ENCODE peak calls at places on chromosome 21, in five cellular contexts. B, F, O, N and R are unnamed samples.

GRCh38 chr21:45764792-45765191 is 121.3 kb downstream of the PCBP3 start:
- DNase-seq in B (no peak), F (no peak), O (no peak), N (no peak), R (no peak)

GRCh38 chr21:29321908-29322569 is 23.3 kb downstream of the BACH1 start:
- DNase-seq in B (no peak), F (no peak), O (no peak), N (no peak), R (no peak)

GRCh38 chr21:35377505-35378090 is 328.5 kb upstream of the RUNX1 start:
- DNase-seq in B (no peak), F (no peak), O (no peak), N (no peak), R (no peak)

GRCh38 chr21:41141031-41141457 is 26.9 kb upstream of the BACE2 start:
- DNase-seq in B (no peak), F (no peak), O (no peak), N (no peak), R (no peak)

GRCh38 chr21:32348604-32349332 is 44.0 kb downstream of the URB1 start:
- DNase-seq in B (no peak), F (no peak), O (no peak), N (no peak), R (no peak)

GRCh38 chr21:34857874-34858273 is 189.1 kb downstream of the CLIC6 start:
- DNase-seq in B (no peak), F (no peak), O (no peak), N (no peak), R (no peak)

GRCh38 chr21:34733866-34734265 is 65.1 kb downstream of the CLIC6 start:
- DNase-seq in B (no peak), F (no peak), O (no peak), N (no peak), R (no peak)

GRCh38 chr21:42258150-42258884 is 39.4 kb downstream of the ABCG1 start:
- DNase-seq in B (peak; percentile 49), F (peak; percentile 83), O (no peak), N (peak; percentile 34), R (peak; percentile 60)

GRCh38 chr21:41681939-41682718 is 84.7 kb downstream of the RIPK4 start:
- DNase-seq in B (no peak), F (no peak), O (no peak), N (no peak), R (no peak)

GRCh38 chr21:35189077-35189863 is 140.2 kb upstream of the RUNX1 start:
- DNase-seq in B (no peak), F (no peak), O (peak; percentile 68), N (no peak), R (no peak)

GRCh38 chr21:39885119-39885848 is 18.0 kb downstream of the PCP4 start:
- DNase-seq in B (no peak), F (no peak), O (no peak), N (no peak), R (no peak)
- TF ChIP-seq KDM1A in B (no peak), F (no peak), O (no peak), N (no peak), R (no peak)

GRCh38 chr21:14550200-14550599 is 4.1 kb upstream of the SAMSN1 start:
- DNase-seq in B (no peak), F (no peak), O (no peak), N (no peak), R (no peak)

GRCh38 chr21:14548751-14549150 is 2.6 kb upstream of the SAMSN1 start:
- DNase-seq in B (no peak), F (no peak), O (no peak), N (no peak), R (no peak)

GRCh38 chr21:14545906-14546480 is at the start of gene SAMSN1:
- DNase-seq in B (no peak), F (peak; percentile 88), O (peak; percentile 78), N (no peak), R (no peak)

GRCh38 chr21:14551741-14552140 is 5.6 kb upstream of the SAMSN1 start:
- DNase-seq in B (no peak), F (no peak), O (no peak), N (no peak), R (no peak)

DNA sequence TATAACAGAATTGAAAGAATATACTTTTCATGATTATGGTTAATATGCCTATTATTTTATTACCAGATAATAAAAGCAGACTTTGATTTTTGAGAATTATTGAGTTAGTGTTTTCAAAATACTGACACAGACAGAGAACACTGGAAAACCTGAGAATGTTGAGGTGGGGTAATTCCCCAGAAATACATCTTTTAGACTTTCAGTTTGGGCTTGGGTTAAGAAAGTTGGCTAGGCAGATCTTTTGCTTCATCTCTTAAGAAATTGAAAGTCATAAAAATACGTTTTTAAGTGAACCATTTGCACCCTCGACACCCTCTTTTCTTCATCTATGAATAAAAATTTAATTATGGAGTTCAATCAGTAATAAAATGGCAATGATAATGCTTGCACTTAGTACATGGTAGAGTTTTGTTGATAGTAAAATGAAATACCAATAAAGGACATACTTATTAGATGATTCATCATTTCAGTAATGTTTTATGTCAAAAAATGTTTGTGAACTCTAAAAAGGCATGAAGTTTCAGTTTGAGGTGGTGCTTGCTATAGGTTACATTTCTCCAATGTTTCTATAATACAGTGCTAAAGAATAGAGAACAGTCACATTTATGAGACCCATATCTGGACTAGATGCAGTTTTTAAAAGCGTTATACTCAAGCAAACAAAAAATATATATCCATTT is 1.9 kb upstream of the SAMSN1 start:
- DNase-seq in B (no peak), F (no peak), O (no peak), N (no peak), R (no peak)
- TF ChIP-seq KDM1A in B (no peak), F (no peak), O (no peak), N (no peak), R (no peak)

DNA sequence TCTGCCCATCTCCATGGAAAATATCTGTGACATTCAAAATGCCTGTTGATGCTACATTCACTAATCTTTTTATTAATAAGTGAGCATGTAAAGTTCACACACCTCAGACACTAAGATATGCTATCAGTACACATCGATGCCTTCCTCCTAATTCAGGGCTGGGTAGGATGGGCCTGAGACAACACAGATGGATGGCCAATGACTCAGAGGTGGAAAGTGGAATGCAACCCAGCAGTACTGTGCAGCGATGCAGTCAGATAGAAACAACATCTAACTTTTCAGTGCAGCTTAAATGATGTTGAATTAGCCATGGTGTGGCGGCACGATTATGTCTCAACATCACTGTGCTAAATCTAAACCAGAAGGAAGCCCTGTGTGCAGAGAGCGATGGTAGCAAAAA is 161.6 kb upstream of the KCNJ15 start:
- DNase-seq in B (no peak), F (peak; percentile 38), O (no peak), N (no peak), R (no peak)
- TF ChIP-seq KDM1A in B (no peak), F (no peak), O (no peak), N (no peak), R (no peak)

GRCh38 chr21:26847951-26848350 is 2.7 kb upstream of the ADAMTS1 start:
- DNase-seq in B (no peak), F (no peak), O (no peak), N (no peak), R (no peak)

GRCh38 chr21:26851109-26851944 is 6.1 kb upstream of the ADAMTS1 start:
- DNase-seq in B (no peak), F (no peak), O (no peak), N (no peak), R (no peak)

GRCh38 chr21:26850116-26850643 is 5.0 kb upstream of the ADAMTS1 start:
- DNase-seq in B (no peak), F (no peak), O (peak; percentile 0), N (peak; percentile 36), R (peak; percentile 27)

GRCh38 chr21:26852422-26852821 is 7.2 kb upstream of the ADAMTS1 start:
- DNase-seq in B (no peak), F (no peak), O (no peak), N (no peak), R (no peak)

DNA sequence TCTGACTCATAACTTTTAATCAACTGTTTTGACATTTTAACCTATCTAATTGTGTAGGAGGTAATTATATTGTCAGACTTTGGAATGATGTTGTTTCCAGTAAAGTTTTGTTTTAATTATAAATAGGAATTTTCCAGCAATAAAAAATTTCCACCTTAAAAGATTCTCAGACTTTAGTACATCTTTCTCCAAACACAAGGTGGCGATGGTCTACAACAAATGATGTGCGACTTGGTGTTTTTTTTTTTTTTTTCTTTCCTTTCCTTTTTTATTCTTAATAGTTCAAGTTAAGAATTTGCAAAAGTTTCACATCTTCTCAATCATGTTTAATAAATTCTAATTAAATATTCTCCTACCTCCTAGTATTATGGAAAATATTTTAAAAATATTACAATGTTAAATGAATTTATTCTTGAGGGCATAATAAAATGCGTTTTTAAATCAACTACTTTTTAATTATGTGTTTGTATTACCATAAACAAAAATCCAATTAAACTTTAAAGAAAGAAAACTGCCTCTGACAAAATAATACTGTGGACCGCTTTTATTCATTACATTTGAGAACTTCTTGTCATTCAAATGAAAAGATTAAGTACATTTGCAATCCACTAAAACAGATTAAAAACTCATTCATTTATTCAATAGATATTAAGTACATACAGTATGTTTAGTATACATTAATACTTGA is 4.4 kb upstream of the ADAMTS1 start:
- DNase-seq in B (no peak), F (peak; percentile 31), O (no peak), N (peak; percentile 47), R (peak; percentile 48)
- TF ChIP-seq KDM1A in B (no peak), F (no peak), O (no peak), N (no peak), R (no peak)

DNA sequence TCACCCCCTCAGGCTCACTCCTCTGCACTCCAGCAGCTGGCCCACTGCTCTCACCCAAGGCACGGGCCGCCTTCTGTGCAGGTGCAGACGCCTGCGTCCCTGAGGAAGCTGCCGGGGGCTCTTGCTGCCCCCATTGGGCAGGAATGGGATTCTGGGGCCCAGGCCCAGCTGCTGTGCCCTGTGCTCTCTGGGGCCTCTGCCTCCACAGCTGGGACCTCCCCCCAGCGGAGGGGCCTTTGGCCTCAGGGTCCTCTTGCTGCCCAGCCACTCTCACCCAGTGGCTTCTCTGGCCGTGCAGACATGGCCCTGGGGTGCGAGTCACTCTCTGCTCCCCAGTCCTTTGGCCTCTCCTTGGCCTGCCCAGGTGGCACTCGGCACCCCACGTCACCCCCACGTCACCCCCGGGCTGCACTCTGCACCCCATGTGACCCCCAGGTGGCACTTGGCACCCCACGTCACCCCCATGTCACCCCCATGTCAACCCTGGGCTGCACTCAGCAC is 19.1 kb upstream of the LRRC3 start:
- DNase-seq in B (no peak), F (no peak), O (no peak), N (no peak), R (no peak)
- TF ChIP-seq KDM1A in B (no peak), F (no peak), O (no peak), N (no peak), R (no peak)

GRCh38 chr21:14403681-14404318 is 20.9 kb upstream of the HSPA13 start:
- DNase-seq in B (no peak), F (peak; percentile 49), O (peak; percentile 9), N (peak; percentile 19), R (peak; percentile 28)
- TF ChIP-seq KDM1A in B (no peak), F (no peak), O (no peak), N (no peak), R (no peak)

GRCh38 chr21:38787461-38788274 is 18.1 kb upstream of the ETS2 start:
- DNase-seq in B (no peak), F (peak; percentile 82), O (no peak), N (peak; percentile 99), R (peak; percentile 79)
- TF ChIP-seq KDM1A in B (no peak), F (no peak), O (no peak), N (no peak), R (no peak)